ENCODE peak calls at places on chromosomes 7 and 10, in nine cellular contexts. H is pancreas, G is neural progenitor cell, U is uterus, W is breast epithelium, B is GM23248, I is tibial nerve, X is psoas muscle, P is adrenal gland. Q is an unnamed sample.
A peak's percentile ranks its signal among the peaks of the same experiment; 100 is the strongest.

GRCh38 chr7:115226410-115226809 is 304.5 kb downstream of the MDFIC start:
- DNase-seq in H (no peak), G (peak; percentile 44), U (no peak), W (no peak), B (no peak), I (no peak), X (no peak), P (no peak), Q (no peak)

GRCh38 chr7:148142660-148143248 is 447.8 kb upstream of the C7orf33 start:
- DNase-seq in H (peak; percentile 63), G (peak; percentile 67), U (no peak), W (no peak), B (peak; percentile 41), I (peak; percentile 51), X (no peak), P (peak; percentile 23), Q (no peak)

GRCh38 chr10:69217119-69217754 is 2.9 kb upstream of the HKDC1 start:
- DNase-seq in H (no peak), G (no peak), U (no peak), W (no peak), B (peak; percentile 86), I (no peak), X (no peak), P (no peak), Q (no peak)

GRCh38 chr7:18288322-18289037 is 207.1 kb upstream of the HDAC9 start:
- DNase-seq in H (no peak), G (no peak), U (no peak), W (no peak), B (no peak), I (no peak), X (no peak), P (no peak), Q (no peak)

GRCh38 chr7:32164341-32164996 is 94.3 kb upstream of the PDE1C start:
- DNase-seq in H (no peak), G (peak; percentile 71), U (no peak), W (no peak), B (peak; percentile 84), I (no peak), X (no peak), P (no peak), Q (no peak)

GRCh38 chr7:129225931-129226572 is 1.2 kb downstream of the AHCYL2 start:
- DNase-seq in H (no peak), G (peak; percentile 39), U (no peak), W (no peak), B (no peak), I (no peak), X (no peak), P (no peak), Q (no peak)

GRCh38 chr7:130488376-130489139 is 3.3 kb upstream of the MEST start:
- DNase-seq in H (no peak), G (no peak), U (no peak), W (no peak), B (no peak), I (no peak), X (no peak), P (no peak), Q (no peak)

GRCh38 chr10:103912759-103913158 is 5.2 kb downstream of the STN1 start:
- DNase-seq in H (no peak), G (no peak), U (no peak), W (no peak), B (no peak), I (no peak), X (no peak), P (no peak), Q (no peak)

GRCh38 chr10:70932415-70933196 is 44.2 kb upstream of the PCBD1 start:
- DNase-seq in H (peak; percentile 55), G (no peak), U (peak; percentile 68), W (no peak), B (peak; percentile 10), I (no peak), X (no peak), P (no peak), Q (no peak)

DNA sequence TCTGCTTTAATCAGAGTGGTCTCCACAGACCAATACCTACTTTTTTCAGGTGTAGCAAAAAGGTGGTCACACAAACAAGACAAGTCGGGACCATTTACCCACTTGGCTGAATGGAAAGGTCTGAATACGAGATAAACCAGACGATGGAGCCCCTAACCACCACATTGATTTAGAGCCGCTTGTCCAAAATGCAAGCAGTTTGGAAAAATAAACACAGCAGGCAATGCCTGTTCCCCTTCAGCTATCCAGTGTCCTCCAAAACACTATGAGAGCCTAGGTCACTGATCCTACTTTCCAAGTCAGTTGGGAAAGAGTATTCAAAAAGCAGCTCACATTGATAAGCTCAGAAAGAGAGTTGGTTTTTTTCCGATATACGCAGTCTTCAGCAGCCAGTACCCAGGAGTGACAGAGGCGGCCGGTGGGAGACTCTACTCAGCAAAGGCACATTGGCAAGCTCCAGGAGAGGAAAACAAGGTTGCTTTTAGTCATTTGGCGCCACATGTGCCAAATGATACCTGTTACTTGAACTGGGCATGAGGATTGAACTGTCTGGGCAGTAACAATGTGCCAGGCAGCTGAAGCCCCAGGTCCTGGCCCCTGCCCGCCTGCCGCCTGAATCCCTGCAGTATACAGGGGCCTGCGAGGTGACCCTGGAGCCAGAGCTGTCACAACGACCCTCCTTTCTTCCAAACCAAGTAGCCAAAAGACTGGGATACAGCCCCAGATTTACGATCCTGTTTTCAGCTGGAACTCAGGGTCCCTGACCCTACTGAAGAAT is 109.9 kb downstream of the PIP4K2A start:
- DNase-seq in H (no peak), G (no peak), U (no peak), W (no peak), B (no peak), I (no peak), X (no peak), P (no peak), Q (no peak)
- H3K27ac ChIP-seq in H (no peak overlapping the region), G (peak overlapping the region; percentile 83), U (peak overlapping the region; percentile 41), W (peak overlapping the region; percentile 34), B (no peak overlapping the region), I (peak overlapping the region; percentile 79), X (no peak overlapping the region), P (peak overlapping the region; percentile 74), Q (no peak overlapping the region)

GRCh38 chr7:123602648-123603047 is 1.0 kb downstream of the ASB15 start:
- DNase-seq in H (no peak), G (no peak), U (no peak), W (no peak), B (no peak), I (no peak), X (no peak), P (no peak), Q (no peak)
- H3K4me3 ChIP-seq in H (no peak overlapping the region), G (no peak overlapping the region), U (no peak overlapping the region), W (no peak overlapping the region), B (no peak overlapping the region), I (no peak overlapping the region), X (peak overlapping the region; percentile 64), P (no peak overlapping the region), Q (no peak overlapping the region)

DNA sequence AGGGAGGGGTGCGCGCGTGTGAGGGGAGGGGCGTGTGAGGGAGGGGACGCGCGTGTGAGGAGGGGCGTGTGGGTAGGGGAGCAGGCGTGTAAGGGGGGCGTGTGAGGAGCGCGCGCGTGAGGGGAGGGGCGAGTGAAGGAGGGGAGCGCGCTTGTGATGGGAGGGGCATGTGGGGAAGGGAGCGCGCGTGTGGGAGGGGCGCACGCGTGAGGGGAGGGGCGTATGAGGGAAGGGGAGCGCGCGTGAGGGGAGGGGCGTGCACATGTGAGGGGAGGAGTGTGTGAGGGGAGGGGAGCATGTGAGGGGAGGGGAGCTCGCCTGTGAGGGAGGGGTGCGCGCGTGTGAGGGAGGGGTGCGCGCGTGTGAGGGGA is 19.1 kb downstream of the MXI1 start:
- DNase-seq in H (peak; percentile 86), G (peak; percentile 93), U (peak; percentile 95), W (peak; percentile 93), B (peak; percentile 96), I (peak; percentile 95), X (peak; percentile 96), P (peak; percentile 94), Q (peak; percentile 89)
- H3K27ac ChIP-seq in H (peak overlapping the region; percentile 77), G (peak overlapping the region; percentile 68), U (peak overlapping the region; percentile 99), W (peak overlapping the region; percentile 91), B (peak overlapping the region; percentile 63), I (peak overlapping the region; percentile 95), X (peak overlapping the region; percentile 99), P (peak overlapping the region; percentile 98), Q (peak overlapping the region; percentile 93)

GRCh38 chr10:126198681-126199080 is 189.6 kb downstream of the ADAM12 start:
- DNase-seq in H (no peak), G (no peak), U (no peak), W (no peak), B (peak; percentile 53), I (no peak), X (no peak), P (no peak), Q (no peak)
- H3K4me3 ChIP-seq in H (no peak overlapping the region), G (no peak overlapping the region), U (no peak overlapping the region), W (no peak overlapping the region), B (peak overlapping the region; percentile 34), I (no peak overlapping the region), X (no peak overlapping the region), P (no peak overlapping the region), Q (no peak overlapping the region)

GRCh38 chr7:30595461-30596042 is 874 bp downstream of the GARS1 start:
- DNase-seq in H (no peak), G (no peak), U (no peak), W (no peak), B (peak; percentile 39), I (peak; percentile 9), X (no peak), P (no peak), Q (no peak)
- H3K27ac ChIP-seq in H (peak overlapping the region; percentile 94), G (peak overlapping the region; percentile 91), U (peak overlapping the region; percentile 93), W (peak overlapping the region; percentile 98), B (peak overlapping the region; percentile 95), I (peak overlapping the region; percentile 96), X (peak overlapping the region; percentile 99), P (peak overlapping the region; percentile 99), Q (peak overlapping the region; percentile 97)